ENCODE peak calls at places on chromosomes 3 and 15, in eight cellular contexts. One of them, this sample, is unnamed.

GRCh38 chr3:180382781-180383180 is 219.2 kb upstream of the TTC14 start:
- DNase-seq in heart right ventricle: no peak
- DNase-seq in kidney: no peak
- DNase-seq in tibial nerve: peak
- DNase-seq in left ventricle myocardium inferior: no peak
- DNase-seq in thyroid gland: no peak
- DNase-seq in neuronal stem cell: no peak
- DNase-seq in GM23338: peak
- DNase-seq in this sample: no peak

GRCh38 chr3:155744091-155744625 is 713 bp downstream of the PLCH1 start:
- DNase-seq in heart right ventricle: peak
- DNase-seq in kidney: peak
- DNase-seq in tibial nerve: no peak
- DNase-seq in left ventricle myocardium inferior: peak
- DNase-seq in thyroid gland: peak
- DNase-seq in neuronal stem cell: peak
- DNase-seq in GM23338: peak
- DNase-seq in this sample: peak

GRCh38 chr3:105770410-105770809 is 98.4 kb downstream of the CBLB start:
- DNase-seq in heart right ventricle: no peak
- DNase-seq in kidney: no peak
- DNase-seq in tibial nerve: no peak
- DNase-seq in left ventricle myocardium inferior: no peak
- DNase-seq in thyroid gland: no peak
- DNase-seq in neuronal stem cell: no peak
- DNase-seq in GM23338: no peak
- DNase-seq in this sample: no peak

GRCh38 chr3:125165948-125166553 is 46.5 kb downstream of the SLC12A8 start:
- DNase-seq in heart right ventricle: no peak
- DNase-seq in kidney: no peak
- DNase-seq in tibial nerve: no peak
- DNase-seq in left ventricle myocardium inferior: no peak
- DNase-seq in thyroid gland: no peak
- DNase-seq in neuronal stem cell: no peak
- DNase-seq in GM23338: peak
- DNase-seq in this sample: no peak

GRCh38 chr3:171282041-171282440 is 178.2 kb downstream of the TNIK start:
- DNase-seq in heart right ventricle: no peak
- DNase-seq in kidney: no peak
- DNase-seq in tibial nerve: peak
- DNase-seq in left ventricle myocardium inferior: no peak
- DNase-seq in thyroid gland: no peak
- DNase-seq in neuronal stem cell: no peak
- DNase-seq in GM23338: no peak
- DNase-seq in this sample: no peak

GRCh38 chr3:14810795-14811661 is 7.7 kb upstream of the FGD5 start:
- DNase-seq in heart right ventricle: peak
- DNase-seq in kidney: no peak
- DNase-seq in tibial nerve: no peak
- DNase-seq in left ventricle myocardium inferior: no peak
- DNase-seq in thyroid gland: no peak
- DNase-seq in neuronal stem cell: no peak
- DNase-seq in GM23338: peak
- DNase-seq in this sample: no peak

GRCh38 chr15:84973492-84974460 is 7.9 kb upstream of the PDE8A start:
- DNase-seq in heart right ventricle: no peak
- DNase-seq in kidney: no peak
- DNase-seq in tibial nerve: no peak
- DNase-seq in left ventricle myocardium inferior: no peak
- DNase-seq in thyroid gland: no peak
- DNase-seq in neuronal stem cell: no peak
- DNase-seq in GM23338: no peak
- DNase-seq in this sample: no peak

GRCh38 chr3:28836199-28836598 is 444.7 kb upstream of the RBMS3 start:
- DNase-seq in heart right ventricle: no peak
- DNase-seq in kidney: no peak
- DNase-seq in tibial nerve: no peak
- DNase-seq in left ventricle myocardium inferior: no peak
- DNase-seq in thyroid gland: no peak
- DNase-seq in neuronal stem cell: no peak
- DNase-seq in GM23338: no peak
- DNase-seq in this sample: no peak

GRCh38 chr15:36334059-36334458 is 245.4 kb upstream of the CDIN1 start:
- DNase-seq in heart right ventricle: no peak
- DNase-seq in kidney: no peak
- DNase-seq in tibial nerve: no peak
- DNase-seq in left ventricle myocardium inferior: no peak
- DNase-seq in thyroid gland: no peak
- DNase-seq in neuronal stem cell: no peak
- DNase-seq in GM23338: no peak
- DNase-seq in this sample: no peak

GRCh38 chr15:64092864-64093626 is 593 bp downstream of the CIAO2A start:
- DNase-seq in heart right ventricle: peak
- DNase-seq in kidney: no peak
- DNase-seq in tibial nerve: no peak
- DNase-seq in left ventricle myocardium inferior: peak
- DNase-seq in thyroid gland: peak
- DNase-seq in neuronal stem cell: peak
- DNase-seq in GM23338: peak
- DNase-seq in this sample: peak

GRCh38 chr3:101311676-101312075 is 8.7 kb downstream of the IMPG2 start:
- DNase-seq in heart right ventricle: no peak
- DNase-seq in kidney: no peak
- DNase-seq in tibial nerve: no peak
- DNase-seq in left ventricle myocardium inferior: no peak
- DNase-seq in thyroid gland: no peak
- DNase-seq in neuronal stem cell: no peak
- DNase-seq in GM23338: no peak
- DNase-seq in this sample: no peak

GRCh38 chr3:53346514-53346913 is 829 bp downstream of the DCP1A start:
- DNase-seq in heart right ventricle: no peak
- DNase-seq in kidney: no peak
- DNase-seq in tibial nerve: no peak
- DNase-seq in left ventricle myocardium inferior: no peak
- DNase-seq in thyroid gland: no peak
- DNase-seq in neuronal stem cell: peak
- DNase-seq in GM23338: peak
- DNase-seq in this sample: no peak

GRCh38 chr3:71130516-71131384 is 452.8 kb downstream of the FOXP1 start:
- DNase-seq in heart right ventricle: peak
- DNase-seq in kidney: peak
- DNase-seq in tibial nerve: peak
- DNase-seq in left ventricle myocardium inferior: peak
- DNase-seq in thyroid gland: peak
- DNase-seq in neuronal stem cell: no peak
- DNase-seq in GM23338: peak
- DNase-seq in this sample: peak

GRCh38 chr3:4906107-4906621 is 73.1 kb upstream of the BHLHE40 start:
- DNase-seq in heart right ventricle: no peak
- DNase-seq in kidney: no peak
- DNase-seq in tibial nerve: no peak
- DNase-seq in left ventricle myocardium inferior: no peak
- DNase-seq in thyroid gland: no peak
- DNase-seq in neuronal stem cell: no peak
- DNase-seq in GM23338: no peak
- DNase-seq in this sample: no peak

GRCh38 chr3:188468672-188469071 is 314.7 kb downstream of the LPP start:
- DNase-seq in heart right ventricle: peak
- DNase-seq in kidney: peak
- DNase-seq in tibial nerve: peak
- DNase-seq in left ventricle myocardium inferior: no peak
- DNase-seq in thyroid gland: peak
- DNase-seq in neuronal stem cell: no peak
- DNase-seq in GM23338: no peak
- DNase-seq in this sample: peak

DNA sequence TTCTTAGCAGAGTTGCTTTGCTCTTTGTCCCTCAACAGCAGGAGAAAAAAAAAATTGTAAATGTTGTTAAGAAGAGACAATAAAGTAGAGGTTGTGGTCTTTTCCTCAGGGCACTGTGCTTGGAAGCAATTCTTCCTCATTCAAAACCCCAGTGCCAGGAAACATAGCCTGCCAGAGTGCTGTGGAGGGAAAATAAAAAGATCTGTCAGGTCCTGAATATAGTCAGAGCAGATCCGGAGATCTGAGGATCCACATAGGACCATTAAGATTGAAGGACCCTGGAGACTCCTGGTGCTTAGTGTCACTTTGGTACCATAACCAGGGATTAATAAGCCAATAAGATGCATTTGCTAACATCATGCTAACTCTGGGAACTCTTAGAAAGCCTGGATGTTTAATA is 229.8 kb downstream of the NAALADL2 start:
- DNase-seq in heart right ventricle: no peak
- DNase-seq in kidney: no peak
- DNase-seq in tibial nerve: no peak
- DNase-seq in left ventricle myocardium inferior: no peak
- DNase-seq in thyroid gland: no peak
- DNase-seq in neuronal stem cell: no peak
- DNase-seq in GM23338: no peak
- DNase-seq in this sample: no peak
- H3K27ac ChIP-seq in heart right ventricle: no peak
- H3K27ac ChIP-seq in kidney: no peak
- H3K27ac ChIP-seq in tibial nerve: no peak
- H3K27ac ChIP-seq in left ventricle myocardium inferior: no peak
- H3K27ac ChIP-seq in thyroid gland: no peak
- H3K27ac ChIP-seq in neuronal stem cell: no peak
- H3K27ac ChIP-seq in GM23338: no peak
- H3K27ac ChIP-seq in this sample: no peak

GRCh38 chr3:151903501-151903991 is 30.1 kb downstream of the SUCNR1 start:
- DNase-seq in heart right ventricle: no peak
- DNase-seq in kidney: no peak
- DNase-seq in tibial nerve: no peak
- DNase-seq in left ventricle myocardium inferior: no peak
- DNase-seq in thyroid gland: no peak
- DNase-seq in neuronal stem cell: no peak
- DNase-seq in GM23338: no peak
- DNase-seq in this sample: no peak
- H3K27ac ChIP-seq in heart right ventricle: peak
- H3K27ac ChIP-seq in kidney: no peak
- H3K27ac ChIP-seq in tibial nerve: no peak
- H3K27ac ChIP-seq in left ventricle myocardium inferior: peak
- H3K27ac ChIP-seq in thyroid gland: no peak
- H3K27ac ChIP-seq in neuronal stem cell: no peak
- H3K27ac ChIP-seq in GM23338: no peak
- H3K27ac ChIP-seq in this sample: no peak

GRCh38 chr15:82536409-82537350 is 3.6 kb downstream of the RPS17 start:
- DNase-seq in heart right ventricle: no peak
- DNase-seq in kidney: no peak
- DNase-seq in tibial nerve: no peak
- DNase-seq in left ventricle myocardium inferior: no peak
- DNase-seq in thyroid gland: no peak
- DNase-seq in neuronal stem cell: no peak
- DNase-seq in GM23338: no peak
- DNase-seq in this sample: no peak
- H3K27ac ChIP-seq in heart right ventricle: no peak
- H3K27ac ChIP-seq in kidney: no peak
- H3K27ac ChIP-seq in tibial nerve: no peak
- H3K27ac ChIP-seq in left ventricle myocardium inferior: peak
- H3K27ac ChIP-seq in thyroid gland: no peak
- H3K27ac ChIP-seq in neuronal stem cell: peak
- H3K27ac ChIP-seq in GM23338: peak
- H3K27ac ChIP-seq in this sample: no peak

GRCh38 chr15:87268675-87269074 is 987.9 kb downstream of the NTRK3 start:
- DNase-seq in heart right ventricle: no peak
- DNase-seq in kidney: no peak
- DNase-seq in tibial nerve: no peak
- DNase-seq in left ventricle myocardium inferior: no peak
- DNase-seq in thyroid gland: no peak
- DNase-seq in neuronal stem cell: no peak
- DNase-seq in GM23338: no peak
- DNase-seq in this sample: no peak
- H3K27ac ChIP-seq in heart right ventricle: no peak
- H3K27ac ChIP-seq in kidney: no peak
- H3K27ac ChIP-seq in tibial nerve: no peak
- H3K27ac ChIP-seq in left ventricle myocardium inferior: no peak
- H3K27ac ChIP-seq in thyroid gland: no peak
- H3K27ac ChIP-seq in neuronal stem cell: no peak
- H3K27ac ChIP-seq in GM23338: no peak
- H3K27ac ChIP-seq in this sample: no peak

DNA sequence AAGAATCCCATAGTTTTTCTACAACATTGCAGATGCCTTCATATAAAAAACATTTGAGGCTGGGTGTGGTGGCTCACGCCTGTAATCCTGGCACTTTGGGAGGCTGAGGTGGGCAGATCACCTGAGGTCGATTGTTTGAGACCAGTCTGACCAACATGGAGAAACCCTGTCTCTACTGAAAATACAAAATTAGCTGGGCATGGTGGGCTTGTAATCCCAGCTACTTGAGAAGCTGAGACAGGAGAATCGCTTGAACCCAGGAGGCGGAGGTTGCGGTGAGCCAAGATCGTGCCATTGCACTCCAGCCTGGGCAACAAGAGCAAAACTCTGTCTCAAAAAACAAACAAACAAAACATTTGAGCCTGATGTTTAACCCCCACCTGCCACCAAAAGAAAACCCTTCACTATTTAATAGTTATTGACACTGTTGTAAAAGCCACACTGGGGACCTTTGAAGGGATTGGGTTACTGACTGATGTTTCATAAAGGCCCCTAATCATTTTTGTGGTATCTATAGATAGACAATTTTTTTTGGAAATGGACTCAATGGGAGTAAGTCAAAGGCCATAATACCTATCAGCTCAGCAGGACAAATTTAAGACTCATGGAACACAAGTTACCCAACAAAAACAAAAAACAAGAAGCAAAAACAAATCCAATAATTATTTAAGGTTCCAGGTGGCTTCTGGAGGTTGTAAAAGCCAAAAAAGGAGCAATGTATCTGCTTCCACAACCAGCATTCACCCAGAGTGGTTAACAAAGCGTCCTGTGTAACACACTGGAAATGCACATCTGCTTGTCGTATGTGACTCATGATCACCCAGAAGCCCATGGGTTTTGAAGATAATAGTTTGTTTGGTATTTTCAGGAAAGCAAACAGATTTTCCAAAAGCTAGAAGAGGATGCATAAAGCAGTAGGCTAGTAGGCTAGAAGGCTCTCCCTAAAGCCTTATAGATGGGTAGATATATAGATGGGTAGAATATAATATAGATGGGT is 41.2 kb downstream of the CDCP1 start:
- DNase-seq in heart right ventricle: no peak
- DNase-seq in kidney: no peak
- DNase-seq in tibial nerve: no peak
- DNase-seq in left ventricle myocardium inferior: no peak
- DNase-seq in thyroid gland: no peak
- DNase-seq in neuronal stem cell: no peak
- DNase-seq in GM23338: no peak
- DNase-seq in this sample: no peak
- H3K27ac ChIP-seq in heart right ventricle: no peak
- H3K27ac ChIP-seq in kidney: no peak
- H3K27ac ChIP-seq in tibial nerve: no peak
- H3K27ac ChIP-seq in left ventricle myocardium inferior: no peak
- H3K27ac ChIP-seq in thyroid gland: no peak
- H3K27ac ChIP-seq in neuronal stem cell: no peak
- H3K27ac ChIP-seq in GM23338: no peak
- H3K27ac ChIP-seq in this sample: no peak

GRCh38 chr3:127769284-127770081 is 52.8 kb downstream of the MGLL start:
- DNase-seq in heart right ventricle: no peak
- DNase-seq in kidney: peak
- DNase-seq in tibial nerve: no peak
- DNase-seq in left ventricle myocardium inferior: no peak
- DNase-seq in thyroid gland: no peak
- DNase-seq in neuronal stem cell: no peak
- DNase-seq in GM23338: no peak
- DNase-seq in this sample: no peak
- H3K27ac ChIP-seq in heart right ventricle: no peak
- H3K27ac ChIP-seq in kidney: no peak
- H3K27ac ChIP-seq in tibial nerve: peak
- H3K27ac ChIP-seq in left ventricle myocardium inferior: peak
- H3K27ac ChIP-seq in thyroid gland: no peak
- H3K27ac ChIP-seq in neuronal stem cell: no peak
- H3K27ac ChIP-seq in GM23338: no peak
- H3K27ac ChIP-seq in this sample: no peak